ENCODE peak calls at places on chromosomes 6 and 20, in nine cellular contexts. K is endothelial cell, L is Calu3, P is HCEC 1CT, E is body of pancreas, D is NCI-H1105, Q is neural crest cell, B is lower lobe of right lung, U is H1. X is an unnamed sample.

GRCh38 chr20:9200620-9201019 is 131.7 kb downstream of the PLCB4 start:
- DNase-seq in E (no peak), D (no peak), P (peak; percentile 73), K (no peak), U (no peak), Q (no peak), L (no peak), B (no peak), X (no peak)

GRCh38 chr20:49811825-49812462 is 684 bp upstream of the SLC9A8 start:
- DNase-seq in Q (no peak), U (peak; percentile 51), D (no peak), P (peak; percentile 49), E (no peak), B (no peak), K (no peak), L (no peak), X (no peak)

GRCh38 chr20:38303908-38304379 is at the start of gene BPI:
- DNase-seq in U (no peak), E (no peak), B (peak; percentile 80), D (no peak), K (no peak), L (no peak), P (no peak), Q (no peak), X (no peak)

GRCh38 chr6:22643780-22644179 is 74.4 kb downstream of the HDGFL1 start:
- DNase-seq in P (no peak), U (no peak), B (no peak), L (no peak), Q (no peak), D (no peak), K (no peak), E (no peak), X (no peak)

GRCh38 chr20:1894471-1894950 is 696 bp upstream of the SIRPA start:
- DNase-seq in B (no peak), Q (peak; percentile 60), D (peak; percentile 40), L (peak; percentile 59), U (no peak), P (peak; percentile 35), E (peak; percentile 66), K (peak; percentile 71), X (peak; percentile 53)

GRCh38 chr6:141133836-141134235 is 998.9 kb upstream of the GJE1 start:
- DNase-seq in U (no peak), K (no peak), D (no peak), P (no peak), Q (no peak), B (no peak), E (no peak), L (no peak), X (no peak)

GRCh38 chr20:34120213-34120612 is 8.2 kb upstream of the EIF2S2 start:
- DNase-seq in E (no peak), L (no peak), Q (no peak), U (no peak), D (no peak), K (no peak), P (no peak), B (no peak), X (no peak)

GRCh38 chr6:94254689-94255088 is 835.3 kb upstream of the EPHA7 start:
- DNase-seq in K (no peak), U (no peak), E (no peak), P (no peak), B (no peak), L (no peak), D (no peak), Q (no peak), X (no peak)

GRCh38 chr6:39934060-39934757 is at the start of gene MOCS1:
- DNase-seq in P (peak; percentile 62), K (peak; percentile 74), Q (peak; percentile 58), L (peak; percentile 53), U (peak; percentile 85), D (peak; percentile 56), E (peak; percentile 85), B (peak; percentile 87), X (peak; percentile 88)

GRCh38 chr20:59912609-59913008 is 20.8 kb downstream of the SYCP2 start:
- DNase-seq in B (no peak), U (no peak), Q (no peak), P (no peak), E (no peak), D (no peak), K (no peak), L (no peak), X (no peak)

GRCh38 chr6:46042355-46042999 is 26.8 kb upstream of the CLIC5 start:
- DNase-seq in P (peak; percentile 58), U (no peak), K (peak; percentile 16), D (peak; percentile 32), L (peak; percentile 44), B (no peak), Q (no peak), E (no peak), X (peak; percentile 48)